ENCODE peak calls at places on chromosomes 13 and 19, in seven cellular contexts. E is CD4-positive, alpha-beta T cell; V is fibroblast of the aortic adventitia; C is A549; O is progenitor cell of endocrine pancreas; Z is foreskin keratinocyte; L is left ventricle myocardium inferior. P is an unnamed sample.
A peak's percentile ranks its signal among the peaks of the same experiment; 100 is the strongest.

GRCh38 chr13:90594694-90595093 is 752.8 kb upstream of the MIR17HG start:
- DNase-seq in E (no peak), V (peak; percentile 16), C (no peak), O (no peak), Z (peak; percentile 89), L (no peak), P (no peak)

GRCh38 chr19:16943942-16944625 is 55.3 kb downstream of the F2RL3 start:
- DNase-seq in E (no peak), V (no peak), C (no peak), O (no peak), Z (no peak), L (no peak), P (no peak)

GRCh38 chr13:111900390-111901180 is 166.4 kb upstream of the SOX1 start:
- DNase-seq in E (no peak), V (no peak), C (no peak), O (no peak), Z (no peak), L (no peak), P (no peak)

GRCh38 chr13:41864658-41865057 is 96.3 kb downstream of the VWA8 start:
- DNase-seq in E (no peak), V (no peak), C (no peak), O (no peak), Z (no peak), L (no peak), P (no peak)

GRCh38 chr13:90690458-90691063 is 656.9 kb upstream of the MIR17HG start:
- DNase-seq in E (no peak), V (peak; percentile 88), C (no peak), O (no peak), Z (no peak), L (no peak), P (no peak)

GRCh38 chr19:5961969-5962945 is 15.7 kb downstream of the RANBP3 start:
- DNase-seq in E (peak; percentile 79), V (no peak), C (no peak), O (peak; percentile 27), Z (no peak), L (peak; percentile 43), P (no peak)

GRCh38 chr13:77143325-77143907 is 116.5 kb upstream of the FBXL3 start:
- DNase-seq in E (no peak), V (peak; percentile 10), C (no peak), O (no peak), Z (peak; percentile 26), L (no peak), P (no peak)

GRCh38 chr13:38685974-38686571 is 804 bp upstream of the FREM2 start:
- DNase-seq in E (no peak), V (no peak), C (no peak), O (peak; percentile 14), Z (peak; percentile 52), L (no peak), P (no peak)

GRCh38 chr19:3986260-3987041 is 1.2 kb upstream of the EEF2 start:
- DNase-seq in E (peak; percentile 50), V (peak; percentile 84), C (peak; percentile 51), O (no peak), Z (peak; percentile 72), L (no peak), P (peak; percentile 57)

GRCh38 chr19:10724573-10725071 is 6.7 kb downstream of the DNM2 start:
- DNase-seq in E (no peak), V (peak; percentile 40), C (no peak), O (no peak), Z (no peak), L (no peak), P (no peak)

GRCh38 chr13:77555246-77555645 is 19.7 kb downstream of the SCEL start:
- DNase-seq in E (no peak), V (no peak), C (no peak), O (no peak), Z (no peak), L (no peak), P (no peak)

GRCh38 chr19:14167594-14168138 is 31.3 kb upstream of the ASF1B start:
- DNase-seq in E (peak; percentile 34), V (no peak), C (no peak), O (no peak), Z (no peak), L (no peak), P (no peak)

GRCh38 chr13:77310579-77311279 is 16.2 kb downstream of the MYCBP2 start:
- DNase-seq in E (no peak), V (peak; percentile 35), C (no peak), O (no peak), Z (no peak), L (no peak), P (no peak)

GRCh38 chr19:44303976-44304568 is 753 bp downstream of the ZNF235 start:
- DNase-seq in E (no peak), V (no peak), C (peak; percentile 30), O (no peak), Z (peak; percentile 50), L (no peak), P (no peak)

GRCh38 chr13:48251616-48252081 is 18.6 kb downstream of the ITM2B start:
- DNase-seq in E (no peak), V (peak; percentile 90), C (no peak), O (no peak), Z (no peak), L (no peak), P (no peak)

GRCh38 chr19:34556500-34556899 is 74.9 kb downstream of the WTIP start:
- DNase-seq in E (no peak), V (peak; percentile 63), C (no peak), O (no peak), Z (no peak), L (no peak), P (no peak)

GRCh38 chr19:16496613-16496983 is 404 bp downstream of the C19orf44 start:
- DNase-seq in E (no peak), V (peak; percentile 60), C (no peak), O (no peak), Z (peak; percentile 48), L (peak; percentile 30), P (no peak)

GRCh38 chr19:18675779-18676178 is 7.7 kb upstream of the CRTC1 start:
- DNase-seq in E (no peak), V (no peak), C (no peak), O (no peak), Z (no peak), L (no peak), P (no peak)

GRCh38 chr19:3073931-3074595 is 11.8 kb upstream of the TLE5 start:
- DNase-seq in E (no peak), V (no peak), C (no peak), O (no peak), Z (no peak), L (no peak), P (no peak)

GRCh38 chr19:369876-370275 is 25.3 kb upstream of the MIER2 start:
- DNase-seq in E (no peak), V (no peak), C (no peak), O (no peak), Z (no peak), L (no peak), P (no peak)

GRCh38 chr13:29480893-29481525 is 114.5 kb downstream of the SLC7A1 start:
- DNase-seq in E (no peak), V (no peak), C (no peak), O (no peak), Z (no peak), L (no peak), P (no peak)

DNA sequence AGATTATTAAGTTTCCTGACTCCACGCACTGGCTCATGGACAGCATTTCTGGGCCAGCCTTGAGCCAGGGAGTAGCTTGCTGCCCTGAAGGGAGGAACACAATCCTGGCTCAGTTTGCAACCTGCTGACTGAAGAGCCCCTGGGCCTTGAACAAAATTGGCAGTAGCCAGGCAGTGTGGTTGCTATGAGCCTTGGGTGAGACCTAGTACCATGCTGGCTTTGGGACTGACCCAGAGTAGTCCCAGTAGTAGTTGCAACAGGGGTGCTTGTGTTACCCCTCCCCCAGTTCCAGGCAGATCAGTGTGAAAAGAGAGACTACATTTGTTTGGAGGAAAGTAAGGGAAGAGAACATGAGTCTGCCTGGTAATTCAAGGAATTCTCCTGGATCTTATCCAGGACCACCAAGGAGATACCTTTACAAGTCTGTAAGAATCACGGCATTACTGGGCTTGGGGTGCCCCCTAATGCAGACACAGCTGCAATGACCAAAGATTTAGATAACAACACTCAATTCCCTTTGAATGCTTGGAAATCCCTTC is 22.0 kb downstream of the ITGBL1 start:
- DNase-seq in E (no peak), V (peak; percentile 84), C (no peak), O (no peak), Z (peak; percentile 23), L (no peak), P (no peak)
- TF ChIP-seq CTCF in E (no peak), V (peak; percentile 40), C (peak; percentile 68), O (peak; percentile 52), Z (peak; percentile 64), L (peak; percentile 19), P (peak; percentile 33)

DNA sequence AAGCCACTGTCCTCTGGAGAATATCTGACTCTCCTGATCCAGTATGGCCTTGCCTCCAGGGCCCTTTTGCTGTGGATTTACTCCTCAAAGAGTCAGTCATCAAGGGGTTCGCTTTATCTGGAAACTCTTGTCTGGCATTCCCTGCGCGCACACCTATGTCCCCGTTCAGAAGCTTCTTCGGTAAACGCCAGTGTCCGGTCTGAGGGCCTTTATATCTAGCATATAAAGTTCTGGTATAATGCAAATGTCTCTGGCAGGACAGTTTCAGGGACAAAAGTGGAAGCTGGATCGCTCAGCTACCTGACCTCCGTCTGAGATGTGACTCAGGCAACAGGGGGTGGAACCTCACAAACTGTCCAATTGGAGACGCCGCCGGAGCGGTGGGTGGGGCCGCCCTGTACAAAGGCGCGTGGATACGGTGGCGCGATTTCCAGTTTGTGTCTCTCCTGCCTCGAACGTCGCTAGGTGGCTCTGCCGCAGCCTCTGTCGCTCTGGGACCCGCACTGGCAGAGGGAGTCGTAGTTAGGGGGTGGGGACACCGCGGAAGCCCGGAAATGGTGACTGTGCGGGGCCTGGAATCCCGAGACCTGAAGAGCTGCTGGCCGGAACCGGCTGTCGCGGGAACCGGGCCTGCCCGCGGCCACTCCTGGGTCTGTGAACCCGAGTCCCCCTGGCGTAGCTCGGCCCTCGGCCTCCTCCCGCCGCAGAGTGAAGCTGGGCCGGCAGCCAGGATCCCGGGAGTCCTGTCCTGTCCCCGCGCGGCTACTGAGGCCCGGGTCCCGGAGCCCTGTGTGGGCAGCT is 10.6 kb upstream of the ZNF709 start:
- DNase-seq in E (peak; percentile 91), V (peak; percentile 62), C (peak; percentile 6), O (peak; percentile 84), Z (peak; percentile 82), L (peak; percentile 94), P (peak; percentile 92)
- TF ChIP-seq CTCF in E (peak; percentile 47), V (peak; percentile 8), C (no peak), O (peak; percentile 54), Z (peak; percentile 54), L (peak; percentile 53), P (peak; percentile 62)

DNA sequence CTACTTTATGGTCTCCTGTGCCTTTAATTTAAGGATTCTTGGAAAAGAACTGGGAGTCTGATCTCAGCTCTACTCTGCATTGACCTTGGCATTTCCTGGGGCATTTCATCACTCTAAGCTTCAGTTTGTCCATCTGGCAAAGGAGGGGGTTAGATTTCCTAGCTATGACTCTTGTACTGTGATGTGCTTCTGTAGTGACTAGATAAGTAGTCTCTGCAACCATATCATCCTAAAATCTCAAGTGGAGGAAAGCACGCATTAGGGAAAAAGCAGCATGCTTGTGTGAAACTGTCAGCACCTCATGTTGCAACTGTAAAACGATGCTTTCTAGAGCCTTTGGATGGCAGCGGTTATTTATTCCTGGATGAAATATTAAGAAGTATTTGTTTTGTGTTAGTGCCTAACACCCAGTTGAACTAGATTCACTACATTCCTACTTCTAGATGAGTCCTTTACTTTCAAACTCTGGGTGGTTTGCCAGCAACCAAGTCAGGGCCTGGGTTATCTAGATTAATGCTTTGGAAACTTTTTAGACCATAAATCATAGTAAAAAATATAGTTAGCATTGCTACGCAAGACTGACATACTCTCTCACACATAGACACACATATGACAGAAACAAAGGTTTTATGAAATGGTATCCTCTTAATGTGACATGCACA is 6.8 kb downstream of the WDFY2 start:
- DNase-seq in E (no peak), V (peak; percentile 93), C (peak; percentile 35), O (no peak), Z (peak; percentile 77), L (no peak), P (no peak)
- TF ChIP-seq CTCF in E (no peak), V (no peak), C (no peak), O (no peak), Z (peak; percentile 41), L (no peak), P (no peak)

GRCh38 chr19:38543807-38544568 is 73.8 kb downstream of the MAP4K1 start:
- DNase-seq in E (no peak), V (peak; percentile 85), C (peak; percentile 98), O (no peak), Z (peak; percentile 96), L (peak; percentile 32), P (peak; percentile 43)
- TF ChIP-seq CTCF in E (no peak), V (no peak), C (no peak), O (peak; percentile 58), Z (peak; percentile 88), L (peak; percentile 65), P (peak; percentile 52)